ENCODE peak calls at places on chromosomes 16 and 17, in five cellular contexts. O is CD4-positive, CD25-positive, alpha-beta regulatory T cell; K is naive thymus-derived CD4-positive, alpha-beta T cell; G is ascending aorta; J is lung. T is an unnamed sample.

GRCh38 chr17:45836047-45837044 is 8.3 kb upstream of the SPPL2C start:
- DNase-seq in O (no peak), K (no peak), G (no peak), J (no peak), T (no peak)

GRCh38 chr17:28569446-28569845 is 1.9 kb downstream of the PIGS start:
- DNase-seq in O (no peak), K (no peak), G (no peak), J (no peak), T (no peak)

GRCh38 chr16:2296662-2297505 is 29.0 kb upstream of the RNPS1 start:
- DNase-seq in O (no peak), K (no peak), G (no peak), J (no peak), T (no peak)

GRCh38 chr16:27439273-27440018 is 37.5 kb downstream of the IL21R start:
- DNase-seq in O (no peak), K (no peak), G (peak; percentile 19), J (no peak), T (no peak)

GRCh38 chr17:37833237-37833859 is 88.5 kb upstream of the HNF1B start:
- DNase-seq in O (no peak), K (no peak), G (no peak), J (no peak), T (no peak)

GRCh38 chr16:29029168-29029994 is 44.5 kb downstream of the LAT start:
- DNase-seq in O (peak; percentile 21), K (no peak), G (peak; percentile 59), J (no peak), T (no peak)

GRCh38 chr16:71811261-71811803 is 2.7 kb upstream of the AP1G1 start:
- DNase-seq in O (no peak), K (peak; percentile 45), G (no peak), J (no peak), T (no peak)

GRCh38 chr16:70702624-70703023 is 16.8 kb upstream of the MTSS2 start:
- DNase-seq in O (no peak), K (no peak), G (no peak), J (no peak), T (no peak)

GRCh38 chr17:65359016-65359415 is 202.4 kb downstream of the AXIN2 start:
- DNase-seq in O (no peak), K (no peak), G (no peak), J (no peak), T (no peak)

GRCh38 chr17:32274101-32274500 is 8.5 kb downstream of the RHBDL3 start:
- DNase-seq in O (no peak), K (no peak), G (no peak), J (no peak), T (no peak)

GRCh38 chr17:49512296-49513043 is 17.4 kb downstream of the NGFR start:
- DNase-seq in O (no peak), K (no peak), G (no peak), J (no peak), T (no peak)

GRCh38 chr17:14121952-14122351 is 52.6 kb downstream of the COX10 start:
- DNase-seq in O (no peak), K (no peak), G (no peak), J (no peak), T (no peak)

GRCh38 chr16:11557811-11558210 is 28.9 kb downstream of the LITAF start:
- DNase-seq in O (no peak), K (no peak), G (no peak), J (no peak), T (no peak)

GRCh38 chr17:64148017-64148631 is 18.2 kb upstream of the ERN1 start:
- DNase-seq in O (no peak), K (no peak), G (no peak), J (no peak), T (no peak)

GRCh38 chr17:50107790-50108414 is 12.8 kb downstream of the PDK2 start:
- DNase-seq in O (no peak), K (no peak), G (no peak), J (no peak), T (no peak)

GRCh38 chr16:86277236-86277635 is 233.1 kb upstream of the FOXF1 start:
- DNase-seq in O (no peak), K (no peak), G (no peak), J (no peak), T (no peak)

GRCh38 chr16:9225527-9226316 is 134.3 kb downstream of the HAPSTR1 start:
- DNase-seq in O (no peak), K (no peak), G (no peak), J (no peak), T (no peak)

GRCh38 chr17:50785942-50786570 is 18.7 kb upstream of the ANKRD40CL start:
- DNase-seq in O (no peak), K (no peak), G (no peak), J (no peak), T (no peak)

GRCh38 chr17:39365252-39365651 is 36.2 kb downstream of the FBXL20 start:
- DNase-seq in O (no peak), K (no peak), G (no peak), J (no peak), T (no peak)

GRCh38 chr17:7136266-7136877 is 21.8 kb upstream of the ASGR2 start:
- DNase-seq in O (peak; percentile 63), K (peak; percentile 69), G (peak; percentile 80), J (peak; percentile 72), T (peak; percentile 52)

GRCh38 chr16:54326266-54326662 is 39.7 kb upstream of the IRX3 start:
- DNase-seq in O (no peak), K (no peak), G (no peak), J (no peak), T (no peak)

GRCh38 chr16:71659471-71659870 is 33.5 kb downstream of the MARVELD3 start:
- DNase-seq in O (no peak), K (no peak), G (no peak), J (no peak), T (no peak)

GRCh38 chr16:80107900-80108299 is 432.9 kb upstream of the DYNLRB2 start:
- DNase-seq in O (no peak), K (no peak), G (no peak), J (no peak), T (no peak)

GRCh38 chr17:17496189-17497064 is at the start of gene RASD1:
- DNase-seq in O (peak; percentile 66), K (peak; percentile 74), G (peak; percentile 94), J (peak; percentile 89), T (peak; percentile 65)

GRCh38 chr17:41835800-41836549 is at the start of gene NT5C3B:
- DNase-seq in O (peak; percentile 29), K (peak; percentile 29), G (peak; percentile 83), J (peak; percentile 45), T (peak; percentile 15)

GRCh38 chr16:12614662-12615278 is 188.9 kb downstream of the CPPED1 start:
- DNase-seq in O (no peak), K (no peak), G (no peak), J (no peak), T (no peak)
- H3K27ac ChIP-seq in O (no peak overlapping the region), K (no peak overlapping the region), G (no peak overlapping the region), J (no peak overlapping the region), T (no peak overlapping the region)

GRCh38 chr17:67518881-67519280 is 141.8 kb downstream of the PITPNC1 start:
- DNase-seq in O (no peak), K (no peak), G (no peak), J (no peak), T (no peak)

GRCh38 chr17:67520916-67521772 is 144.1 kb downstream of the PITPNC1 start:
- DNase-seq in O (no peak), K (no peak), G (no peak), J (peak; percentile 38), T (no peak)

GRCh38 chr17:67521773-67522069 is 144.6 kb downstream of the PITPNC1 start:
- DNase-seq in O (no peak), K (no peak), G (no peak), J (no peak), T (no peak)

GRCh38 chr17:67520282-67520906 is 143.3 kb downstream of the PITPNC1 start:
- DNase-seq in O (no peak), K (no peak), G (no peak), J (no peak), T (no peak)

DNA sequence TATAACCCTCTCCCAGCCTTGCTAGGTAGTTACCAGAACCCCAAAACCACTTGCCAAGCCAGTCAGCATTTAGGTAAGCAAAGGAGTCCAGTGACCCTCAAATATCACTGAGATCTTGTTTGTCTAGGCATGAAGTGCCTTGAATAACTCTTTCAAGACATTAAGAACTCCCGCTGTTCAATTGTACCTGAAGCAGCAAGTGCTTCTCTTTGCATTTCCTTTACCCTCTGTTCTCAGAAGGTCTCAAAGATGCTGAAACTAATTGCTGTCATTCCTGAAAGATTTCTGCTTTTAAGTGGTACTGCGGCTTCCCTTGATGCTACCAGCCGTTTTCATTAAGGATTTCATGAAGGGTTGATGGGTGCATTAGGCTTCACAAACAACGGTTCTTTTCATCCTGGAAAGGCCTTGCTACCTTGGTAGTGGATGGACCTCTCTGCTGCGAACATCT is 142.7 kb downstream of the PITPNC1 start:
- DNase-seq in O (no peak), K (no peak), G (no peak), J (no peak), T (no peak)
- H3K4me3 ChIP-seq in O (no peak overlapping the region), K (no peak overlapping the region), G (no peak overlapping the region), J (no peak overlapping the region), T (no peak overlapping the region)

GRCh38 chr16:49478107-49478506 is 104.5 kb downstream of the C16orf78 start:
- DNase-seq in O (no peak), K (no peak), G (peak; percentile 37), J (no peak), T (no peak)

GRCh38 chr16:49474741-49475140 is 101.1 kb downstream of the C16orf78 start:
- DNase-seq in O (no peak), K (no peak), G (peak; percentile 58), J (no peak), T (no peak)

GRCh38 chr16:49473131-49473530 is 99.5 kb downstream of the C16orf78 start:
- DNase-seq in O (no peak), K (no peak), G (peak; percentile 42), J (no peak), T (no peak)

GRCh38 chr16:49473773-49474172 is 100.2 kb downstream of the C16orf78 start:
- DNase-seq in O (no peak), K (no peak), G (peak; percentile 46), J (no peak), T (no peak)

GRCh38 chr16:49477250-49477895 is 103.8 kb downstream of the C16orf78 start:
- DNase-seq in O (no peak), K (no peak), G (no peak), J (no peak), T (no peak)
- H3K27me3 ChIP-seq in O (peaks cover 2% of the 10 kb centered on the region), K (no peaks in the 10 kb centered on the region), G (no peaks in the 10 kb centered on the region), J (no peaks in the 10 kb centered on the region), T (peaks cover 3% of the 10 kb centered on the region)

DNA sequence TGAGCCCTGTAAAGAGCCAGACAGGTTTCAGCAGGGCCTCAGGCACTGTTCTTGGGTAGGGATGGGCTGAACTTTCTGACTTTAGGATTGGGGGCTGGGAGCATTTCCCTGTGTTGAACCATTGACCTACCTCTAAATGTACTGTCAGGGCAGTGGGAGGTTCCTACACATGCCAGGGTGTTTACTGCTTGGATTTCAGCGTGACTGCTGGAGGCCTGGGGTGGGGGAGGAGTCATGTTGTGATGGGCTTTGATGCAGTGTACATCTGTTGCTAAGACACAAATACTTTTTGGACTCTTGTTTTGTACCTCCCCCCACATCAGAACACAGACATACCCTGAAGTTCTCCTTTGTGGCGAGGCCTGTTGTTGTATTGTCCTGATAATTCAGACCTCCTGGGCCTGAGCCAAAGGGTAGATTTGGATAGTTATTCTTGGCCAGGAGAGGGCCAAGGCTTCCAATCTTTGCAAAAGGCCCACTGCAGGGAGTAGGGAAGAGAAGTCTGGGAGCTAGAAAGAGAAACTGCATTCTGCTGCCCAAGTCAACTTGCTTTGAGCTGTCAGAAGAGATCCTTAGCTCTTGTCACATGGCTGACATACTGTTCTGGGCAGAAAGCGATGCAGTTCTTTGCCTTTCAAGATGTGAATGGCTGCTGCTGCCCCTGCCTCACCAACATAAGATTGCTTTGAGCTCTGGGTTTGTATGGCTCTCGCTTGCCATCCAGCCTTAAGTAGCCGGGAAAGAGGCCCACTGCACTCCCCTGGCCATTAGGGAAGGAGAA is 3.7 kb downstream of the NFE2L1 start:
- DNase-seq in O (no peak), K (no peak), G (peak; percentile 81), J (no peak), T (no peak)
- H3K27ac ChIP-seq in O (no peak overlapping the region), K (no peak overlapping the region), G (peak overlapping the region; percentile 90), J (peak overlapping the region; percentile 93), T (no peak overlapping the region)